ENCODE peak calls at places on chromosomes 7 and 10, in nine cellular contexts. W is upper lobe of right lung, S is right lobe of liver, M is colonic mucosa, N is AG10803, O is B cell, C is epithelial cell of esophagus, A is HepG2, X is Calu3. Q is an unnamed sample.

GRCh38 chr10:93826355-93826754 is 67.4 kb upstream of the SLC35G1 start:
- DNase-seq in O (no peak), A (no peak), X (no peak), N (peak; percentile 20), M (no peak), C (no peak), W (no peak), S (no peak), Q (no peak)

GRCh38 chr10:60479305-60480020 is 89.8 kb upstream of the ANK3 start:
- DNase-seq in C (peak; percentile 84), N (no peak), W (no peak), S (no peak), X (no peak), A (no peak), O (no peak), M (no peak), Q (no peak)

GRCh38 chr7:12386237-12386839 is 17.3 kb downstream of the VWDE start:
- DNase-seq in C (no peak), M (no peak), W (no peak), O (no peak), S (no peak), A (no peak), N (no peak), X (no peak), Q (no peak)

GRCh38 chr7:13851756-13852155 is 137.7 kb downstream of the ETV1 start:
- DNase-seq in S (no peak), O (no peak), W (no peak), M (no peak), A (no peak), X (no peak), C (peak; percentile 24), N (peak; percentile 57), Q (no peak)

GRCh38 chr10:117170244-117170643 is 27.0 kb upstream of the KCNK18 start:
- DNase-seq in M (no peak), X (no peak), C (no peak), W (no peak), O (no peak), N (no peak), S (no peak), A (no peak), Q (no peak)

GRCh38 chr7:139777304-139777890 is 401 bp downstream of the HIPK2 start:
- DNase-seq in N (peak; percentile 28), O (peak; percentile 73), S (peak; percentile 65), C (no peak), M (peak; percentile 42), X (peak; percentile 25), W (peak; percentile 72), A (no peak), Q (peak; percentile 81)

GRCh38 chr10:194281-194680 is 59.0 kb downstream of the ZMYND11 start:
- DNase-seq in C (no peak), X (no peak), M (no peak), S (no peak), O (no peak), A (no peak), N (no peak), W (no peak), Q (no peak)

GRCh38 chr7:137851361-137851945 is 4.7 kb upstream of the DGKI start:
- DNase-seq in O (no peak), N (peak; percentile 76), A (no peak), W (no peak), X (no peak), M (no peak), S (no peak), C (peak; percentile 43), Q (no peak)

GRCh38 chr10:90977855-90978486 is 57.1 kb upstream of the ANKRD1 start:
- DNase-seq in M (no peak), O (no peak), C (no peak), W (no peak), S (no peak), N (no peak), A (no peak), X (no peak), Q (no peak)

GRCh38 chr7:4837041-4837813 is 24.6 kb downstream of the PAPOLB start:
- DNase-seq in X (no peak), A (no peak), S (no peak), C (no peak), O (no peak), W (peak; percentile 60), N (no peak), M (no peak), Q (no peak)

GRCh38 chr7:152504816-152505215 is 69.0 kb upstream of the KMT2C start:
- DNase-seq in S (peak; percentile 6), W (no peak), X (no peak), N (no peak), A (no peak), C (no peak), M (no peak), O (no peak), Q (no peak)

GRCh38 chr10:132901351-132901750 is 41.0 kb downstream of the CFAP46 start:
- DNase-seq in W (peak; percentile 4), C (no peak), X (no peak), A (no peak), O (no peak), M (no peak), S (no peak), N (no peak), Q (no peak)

GRCh38 chr7:66930341-66930740 is 9.3 kb downstream of the TMEM248 start:
- DNase-seq in C (peak; percentile 31), M (no peak), X (no peak), W (no peak), N (peak; percentile 27), S (no peak), A (no peak), O (no peak), Q (no peak)

GRCh38 chr7:70640266-70640833 is 491.6 kb upstream of the GALNT17 start:
- DNase-seq in S (no peak), M (no peak), A (no peak), X (no peak), W (no peak), O (no peak), C (no peak), N (peak; percentile 68), Q (no peak)

GRCh38 chr7:13850185-13850752 is 139.2 kb downstream of the ETV1 start:
- DNase-seq in M (peak; percentile 31), A (no peak), C (peak; percentile 93), S (no peak), W (no peak), O (no peak), N (peak; percentile 99), X (peak; percentile 64), Q (peak; percentile 21)

GRCh38 chr7:141115949-141116348 is 42.1 kb downstream of the TMEM178B start:
- DNase-seq in M (no peak), A (no peak), W (no peak), N (no peak), S (no peak), C (no peak), X (no peak), O (no peak), Q (no peak)

GRCh38 chr10:78867555-78867939 is 201.2 kb upstream of the ZMIZ1 start:
- DNase-seq in M (no peak), X (no peak), W (no peak), A (no peak), S (no peak), C (no peak), O (no peak), N (no peak), Q (no peak)

GRCh38 chr7:25852249-25852994 is 299.6 kb upstream of the NFE2L3 start:
- DNase-seq in M (peak; percentile 75), A (no peak), O (peak; percentile 33), W (no peak), N (no peak), X (no peak), C (peak; percentile 26), S (no peak), Q (peak; percentile 42)

GRCh38 chr7:32507416-32507815 is 12.1 kb downstream of the AVL9 start:
- DNase-seq in O (no peak), M (no peak), X (no peak), S (no peak), C (no peak), W (no peak), N (peak; percentile 67), A (no peak), Q (no peak)

GRCh38 chr7:131683536-131684125 is 127.2 kb upstream of the PODXL start:
- DNase-seq in A (no peak), N (no peak), W (no peak), M (no peak), C (no peak), X (no peak), O (no peak), S (no peak), Q (no peak)

GRCh38 chr10:35027567-35027966 is 62.6 kb downstream of the CUL2 start:
- DNase-seq in X (no peak), S (no peak), A (peak; percentile 12), O (no peak), N (peak; percentile 40), C (peak; percentile 24), W (no peak), M (no peak), Q (no peak)
- TF ChIP-seq CTCF in X (no peak), S (peak; percentile 46), A (no peak), O (no peak), N (peak; percentile 67), C (peak; percentile 4), W (peak; percentile 40), M (no peak), Q (no peak)

GRCh38 chr10:3532644-3533043 is 252.4 kb downstream of the KLF6 start:
- DNase-seq in X (peak; percentile 73), W (no peak), O (no peak), S (no peak), M (no peak), A (no peak), C (peak; percentile 91), N (no peak), Q (no peak)
- TF ChIP-seq CTCF in X (no peak), W (no peak), O (no peak), S (no peak), M (no peak), A (no peak), C (no peak), N (no peak), Q (no peak)

GRCh38 chr7:74656911-74657691 is 417 bp upstream of the GTF2I start:
- DNase-seq in S (peak; percentile 99), C (peak; percentile 96), M (peak; percentile 98), A (peak; percentile 94), N (peak; percentile 95), W (peak; percentile 100), X (peak; percentile 96), O (peak; percentile 99), Q (peak; percentile 93)
- TF ChIP-seq CTCF in S (no peak), C (peak; percentile 15), M (no peak), A (peak; percentile 38), N (peak; percentile 19), W (peak; percentile 28), X (no peak), O (no peak), Q (no peak)

DNA sequence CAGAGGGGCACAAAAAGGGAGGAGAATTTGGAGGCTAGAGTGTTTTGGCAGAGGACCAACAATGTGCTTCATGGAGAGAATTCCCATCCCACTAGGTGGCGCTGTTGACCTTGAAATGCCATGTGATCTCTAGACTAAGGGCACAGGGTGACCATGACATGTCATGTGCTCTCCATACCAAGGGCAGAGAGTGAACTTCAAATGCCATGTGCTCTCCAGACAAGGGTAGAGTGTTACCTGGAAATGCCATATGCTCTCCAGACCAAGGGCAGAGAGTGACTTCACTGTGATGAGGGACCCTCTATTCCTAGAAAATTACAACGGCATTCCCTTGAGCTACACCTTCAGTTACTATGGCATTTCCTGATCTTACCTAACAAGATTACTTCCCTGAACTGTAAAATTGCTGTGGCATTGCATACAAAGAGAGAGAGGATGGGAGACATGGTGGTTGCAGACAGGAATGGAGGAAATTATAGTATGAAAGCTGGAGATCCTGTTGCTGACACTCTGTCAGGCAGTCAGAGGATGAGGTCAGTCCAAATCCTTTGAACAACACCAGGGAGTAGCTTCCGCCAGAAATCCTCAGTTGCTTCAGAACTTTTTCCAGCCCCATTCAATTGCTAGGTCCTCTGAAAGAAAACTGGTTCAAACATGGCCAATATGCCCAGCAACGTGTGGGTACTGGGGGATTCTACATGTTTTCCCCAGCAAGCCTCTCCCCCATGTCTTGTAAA is 60.9 kb upstream of the ACSM6 start:
- DNase-seq in C (peak; percentile 82), A (peak; percentile 88), M (peak; percentile 83), O (peak; percentile 78), N (peak; percentile 73), S (peak; percentile 70), X (peak; percentile 60), W (peak; percentile 69), Q (peak; percentile 63)
- TF ChIP-seq CTCF in C (peak; percentile 82), A (peak; percentile 98), M (peak; percentile 61), O (peak; percentile 90), N (peak; percentile 80), S (peak; percentile 89), X (peak; percentile 50), W (peak; percentile 76), Q (peak; percentile 74)